ENCODE peak calls at places on chromosome X, in six cellular contexts. J is HFFc6, H is cardiac fibroblast, Q is psoas muscle, B is WTC11, A is cardiac muscle cell. N is an unnamed sample.

GRCh38 chrX:13090261-13091110 is 46.1 kb upstream of the FAM9C start:
- DNase-seq in Q (no peak), H (peak), B (no peak), A (no peak), J (no peak), N (no peak)

GRCh38 chrX:64206556-64207162 is 1.2 kb upstream of the AMER1 start:
- DNase-seq in B (no peak), J (no peak), Q (no peak), H (peak), A (peak), N (no peak)

GRCh38 chrX:10769696-10770619 is 149.6 kb upstream of the MID1 start:
- DNase-seq in J (peak), Q (no peak), B (no peak), A (peak), H (peak), N (no peak)

GRCh38 chrX:48491809-48492208 is 15.8 kb downstream of the FTSJ1 start:
- DNase-seq in A (no peak), B (no peak), J (no peak), Q (no peak), H (no peak), N (no peak)

GRCh38 chrX:13250831-13251612 is 68.8 kb downstream of the ATXN3L start:
- DNase-seq in A (no peak), J (peak), B (no peak), H (peak), Q (no peak), N (peak)

GRCh38 chrX:39576081-39576701 is 521.6 kb downstream of the BCOR start:
- DNase-seq in A (peak), B (peak), Q (no peak), H (no peak), J (no peak), N (no peak)

GRCh38 chrX:132071260-132071659 is 48.2 kb downstream of the STK26 start:
- DNase-seq in B (no peak), H (peak), J (no peak), A (peak), Q (no peak), N (no peak)

GRCh38 chrX:36434521-36434920 is 515.0 kb downstream of the CFAP47 start:
- DNase-seq in H (no peak), B (no peak), A (no peak), Q (no peak), J (no peak), N (no peak)

GRCh38 chrX:72387247-72387646 is 81.5 kb upstream of the CITED1 start:
- DNase-seq in B (no peak), Q (no peak), J (no peak), A (no peak), H (no peak), N (no peak)

GRCh38 chrX:64894454-64895038 is 81.7 kb downstream of the ZC4H2 start:
- DNase-seq in B (peak), A (peak), J (no peak), H (peak), Q (no peak), N (peak)

GRCh38 chrX:102599950-102600579 is 750 bp downstream of the ARMCX5 start:
- DNase-seq in A (peak), J (peak), H (peak), Q (no peak), B (no peak), N (no peak)

GRCh38 chrX:53317365-53318069 is 36.1 kb upstream of the IQSEC2 start:
- DNase-seq in A (peak), Q (peak), H (peak), B (peak), J (peak), N (peak)

GRCh38 chrX:153735274-153735673 is 10.6 kb downstream of the ABCD1 start:
- DNase-seq in H (no peak), Q (no peak), B (no peak), J (no peak), A (no peak), N (no peak)

GRCh38 chrX:106952988-106953387 is 32.8 kb downstream of the CLDN2 start:
- DNase-seq in H (peak), J (peak), B (no peak), A (peak), Q (no peak), N (no peak)
- TF ChIP-seq CTCF in H (peak), J (peak), B (no peak), A (peak), Q (peak), N (peak)

GRCh38 chrX:49761481-49761880 is 65.7 kb upstream of the PAGE1 start:
- DNase-seq in H (peak), B (peak), Q (no peak), A (peak), J (no peak), N (peak)
- TF ChIP-seq CTCF in H (peak), B (no peak), Q (peak), A (peak), J (peak), N (no peak)

GRCh38 chrX:140710710-140711109 is 1.2 kb downstream of the LINC00632 start:
- DNase-seq in A (no peak), B (no peak), Q (no peak), J (no peak), H (no peak), N (no peak)
- TF ChIP-seq CTCF in A (no peak), B (no peak), Q (no peak), J (no peak), H (no peak), N (no peak)

GRCh38 chrX:138777230-138777629 is 65.7 kb upstream of the FGF13 start:
- DNase-seq in Q (no peak), A (no peak), J (no peak), H (no peak), B (no peak), N (no peak)
- TF ChIP-seq CTCF in Q (no peak), A (no peak), J (peak), H (no peak), B (no peak), N (no peak)

GRCh38 chrX:46381630-46382029 is 163.6 kb downstream of the ZNF674 start:
- DNase-seq in H (peak), A (peak), J (peak), B (peak), Q (no peak), N (peak)
- TF ChIP-seq CTCF in H (peak), A (peak), J (peak), B (peak), Q (no peak), N (no peak)

GRCh38 chrX:31279359-31279758 is 207.5 kb upstream of the FTHL17 start:
- DNase-seq in A (no peak), H (peak), Q (no peak), B (no peak), J (peak), N (no peak)
- TF ChIP-seq CTCF in A (peak), H (peak), Q (peak), B (no peak), J (peak), N (no peak)

N was measured in endothelial cell.